ENCODE peak calls at places on chromosomes 5 and 9, in seven cellular contexts. R is CD4-positive, alpha-beta memory T cell; X is thoracic aorta; F is lower lobe of right lung; P is tibial nerve; M is cardiac muscle cell; W is right atrium auricular region. D is an unnamed sample. For H3K4me1 and H3K9me3, the result is how much of the 10 kb centered on the place peaks cover.

GRCh38 chr5:76257897-76258296 is 145.2 kb upstream of the IQGAP2 start:
- DNase-seq in M (no peak), P (no peak), W (no peak), X (no peak), F (no peak), R (no peak), D (no peak)

GRCh38 chr5:112121268-112121667 is 297.8 kb downstream of the EPB41L4A start:
- DNase-seq in X (no peak), R (no peak), M (no peak), F (no peak), W (no peak), P (no peak), D (no peak)

GRCh38 chr5:132055808-132056609 is 4.4 kb upstream of the IL3 start:
- DNase-seq in X (no peak), F (peak), R (peak), W (peak), M (no peak), P (no peak), D (no peak)

GRCh38 chr5:98734646-98735045 is 38.8 kb upstream of the RGMB start:
- DNase-seq in R (no peak), F (no peak), X (no peak), P (no peak), M (no peak), W (no peak), D (no peak)

GRCh38 chr9:14250779-14251145 is 63.2 kb downstream of the NFIB start:
- DNase-seq in F (no peak), P (no peak), W (no peak), R (no peak), M (no peak), X (no peak), D (no peak)

GRCh38 chr9:16398676-16399075 is 471.8 kb downstream of the BNC2 start:
- DNase-seq in X (no peak), R (no peak), P (no peak), F (no peak), M (no peak), W (no peak), D (no peak)

GRCh38 chr5:122493091-122493775 is 181.2 kb downstream of the SNCAIP start:
- DNase-seq in X (peak), M (peak), R (no peak), F (no peak), P (no peak), W (no peak), D (no peak)

GRCh38 chr5:168697034-168697720 is 118.0 kb upstream of the PANK3 start:
- DNase-seq in M (no peak), R (no peak), F (no peak), P (no peak), X (no peak), W (no peak), D (no peak)

GRCh38 chr5:167549763-167550162 is 741.7 kb upstream of the WWC1 start:
- DNase-seq in X (no peak), W (no peak), P (no peak), R (no peak), M (no peak), F (no peak), D (no peak)

GRCh38 chr5:83760579-83760978 is 39.9 kb upstream of the HAPLN1 start:
- DNase-seq in X (no peak), M (no peak), P (no peak), R (no peak), W (no peak), F (no peak), D (no peak)

GRCh38 chr9:35844628-35845301 is 15.7 kb downstream of the TMEM8B start:
- DNase-seq in R (peak), X (peak), W (peak), F (no peak), M (no peak), P (peak), D (peak)

GRCh38 chr5:148381906-148382305 is 1.9 kb upstream of the FBXO38 start:
- DNase-seq in P (no peak), W (no peak), R (no peak), M (no peak), X (no peak), F (no peak), D (no peak)
- H3K4me1 ChIP-seq in P (under half), W (under half), R (under half), M (under half), X (under half), F (under half), D (under half)

GRCh38 chr5:137876101-137876500 is 8.4 kb downstream of the MYOT start:
- DNase-seq in F (no peak), P (no peak), X (no peak), M (no peak), W (no peak), R (no peak), D (no peak)

GRCh38 chr5:137880313-137880712 is 8.9 kb upstream of the PKD2L2 start:
- DNase-seq in R (no peak), F (no peak), P (no peak), X (no peak), W (no peak), M (no peak), D (no peak)
- H3K4me3 ChIP-seq in R (no peak), F (no peak), P (peak), X (peak), W (no peak), M (no peak), D (no peak)

DNA sequence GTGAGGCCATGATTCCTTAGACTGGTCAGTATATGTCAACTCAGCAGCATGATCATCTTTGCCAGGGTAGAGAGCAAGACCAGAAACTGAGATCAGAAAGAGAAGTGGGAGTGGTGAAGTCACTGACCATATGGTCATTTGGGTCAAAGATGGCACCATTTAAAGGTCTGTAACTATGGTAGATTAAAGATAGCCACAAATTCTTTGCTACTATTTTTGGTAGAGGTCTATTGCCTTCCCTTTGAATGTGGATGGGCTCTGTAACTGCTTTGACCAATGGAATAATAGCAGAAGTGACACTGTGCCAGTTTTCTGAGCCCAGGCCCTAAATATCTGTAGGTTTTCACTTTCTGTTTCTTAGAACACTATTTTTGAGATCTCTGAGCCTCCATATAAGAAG is 117.6 kb downstream of the PCSK1 start:
- DNase-seq in F (no peak), X (no peak), W (no peak), R (no peak), M (no peak), P (no peak), D (no peak)
- H3K9me3 ChIP-seq in F (under half), X (under half), W (under half), R (under half), M (under half), P (under half), D (under half)

DNA sequence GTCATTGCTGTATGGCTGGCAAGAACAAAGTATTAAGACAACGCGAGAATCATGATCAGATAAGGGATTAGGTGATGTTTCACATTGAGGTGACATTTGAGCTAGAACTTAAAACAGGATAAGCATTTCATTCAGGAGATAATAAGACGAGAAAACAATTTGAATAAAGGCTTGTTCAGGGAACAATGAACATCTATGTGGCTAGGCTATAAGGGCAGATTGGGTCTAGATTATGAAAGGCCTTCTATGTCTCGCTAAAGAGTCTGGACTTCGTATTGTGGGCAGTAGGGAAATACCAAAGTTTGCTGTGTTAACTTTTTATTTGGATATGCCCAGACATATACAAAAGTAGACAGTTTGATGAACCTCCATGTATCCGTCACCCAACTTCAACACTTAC is 6.9 kb downstream of the MRPL22 start:
- DNase-seq in F (no peak), R (no peak), M (no peak), X (no peak), W (no peak), P (no peak), D (no peak)
- H3K4me1 ChIP-seq in F (under half), R (under half), M (under half), X (under half), W (under half), P (under half), D (under half)

DNA sequence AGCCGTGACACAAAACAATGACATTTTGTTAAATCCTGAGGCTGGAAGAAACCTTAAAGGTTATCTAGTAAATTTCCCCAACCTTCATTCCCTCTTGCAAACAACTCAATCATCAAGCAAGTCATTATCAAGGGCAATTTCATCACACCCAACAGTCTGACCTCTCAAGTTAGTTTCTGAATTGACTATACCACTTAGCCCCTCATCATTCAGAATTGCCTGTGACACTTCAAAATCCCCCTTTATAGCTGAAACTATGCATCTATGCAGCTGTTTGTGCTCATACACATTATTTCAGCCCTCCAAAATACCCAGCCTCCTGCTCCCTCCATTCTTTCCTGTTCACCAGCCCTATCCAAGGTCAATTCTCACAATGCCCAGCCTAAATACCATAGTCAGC is 24.6 kb downstream of the LPAR1 start:
- DNase-seq in F (no peak), X (no peak), P (no peak), W (no peak), R (no peak), M (no peak), D (no peak)
- H3K4me3 ChIP-seq in F (no peak), X (no peak), P (no peak), W (no peak), R (no peak), M (no peak), D (no peak)

DNA sequence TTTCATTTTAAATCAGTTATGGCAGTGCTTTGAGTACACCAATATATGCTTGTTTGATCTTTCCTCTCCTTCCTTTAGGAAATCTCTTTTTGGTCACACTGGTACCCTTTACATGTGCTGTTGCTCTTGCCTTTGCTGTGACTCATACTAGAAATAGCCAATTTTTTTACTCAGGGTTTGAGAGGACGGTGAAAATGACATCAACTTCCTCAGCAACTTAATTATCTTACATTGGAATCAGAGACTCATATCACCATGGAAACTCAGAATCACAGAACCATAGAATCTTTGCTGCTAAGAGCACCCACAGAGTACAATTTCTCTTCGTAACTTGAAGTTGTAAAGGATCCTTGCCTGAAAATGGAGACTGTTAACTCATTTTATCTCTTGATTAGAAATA is 13.8 kb upstream of the ZNF300 start:
- DNase-seq in R (no peak), W (no peak), F (no peak), M (no peak), X (no peak), P (no peak), D (no peak)
- H3K9me3 ChIP-seq in R (under half), W (half or more), F (half or more), M (under half), X (under half), P (under half), D (under half)